ENCODE peak calls at places on chromosomes 12 and 14, in nine cellular contexts. C is SK-N-MC, P is transverse colon, Z is endothelial cell of umbilical vein, X is stomach, H is GM23338, Q is HCT116, L is breast epithelium, R is upper lobe of left lung. E is an unnamed sample.

GRCh38 chr14:69996197-69996596 is 117.0 kb downstream of the SMOC1 start:
- DNase-seq in C (no peak), P (no peak), Z (no peak), X (no peak), H (no peak), Q (no peak), L (no peak), R (no peak), E (no peak)

GRCh38 chr14:35438910-35439713 is 34.6 kb upstream of the NFKBIA start:
- DNase-seq in C (no peak), P (no peak), Z (no peak), X (no peak), H (peak; percentile 57), Q (peak; percentile 31), L (no peak), R (no peak), E (no peak)

GRCh38 chr12:48693572-48693971 is 11.5 kb upstream of the KANSL2 start:
- DNase-seq in C (no peak), P (no peak), Z (no peak), X (no peak), H (no peak), Q (no peak), L (no peak), R (no peak), E (no peak)

GRCh38 chr12:31476437-31476836 is 114.5 kb downstream of the DENND5B start:
- DNase-seq in C (no peak), P (no peak), Z (no peak), X (no peak), H (no peak), Q (no peak), L (no peak), R (no peak), E (no peak)

GRCh38 chr12:55068416-55069010 is 48.7 kb downstream of the NEUROD4 start:
- DNase-seq in C (peak; percentile 73), P (no peak), Z (peak; percentile 43), X (no peak), H (peak; percentile 93), Q (peak; percentile 51), L (no peak), R (no peak), E (no peak)

GRCh38 chr14:90671835-90672234 is 144.4 kb downstream of the TTC7B start:
- DNase-seq in C (no peak), P (no peak), Z (no peak), X (no peak), H (no peak), Q (no peak), L (no peak), R (no peak), E (no peak)

GRCh38 chr12:45730842-45731336 is 1.4 kb downstream of the ARID2 start:
- DNase-seq in C (no peak), P (no peak), Z (peak; percentile 75), X (no peak), H (no peak), Q (no peak), L (no peak), R (no peak), E (no peak)

GRCh38 chr14:35333797-35334743 is 41.9 kb downstream of the PSMA6 start:
- DNase-seq in C (no peak), P (no peak), Z (no peak), X (no peak), H (no peak), Q (no peak), L (no peak), R (peak; percentile 36), E (no peak)

GRCh38 chr12:12474931-12475485 is 87.7 kb downstream of the DUSP16 start:
- DNase-seq in C (no peak), P (no peak), Z (peak; percentile 80), X (no peak), H (no peak), Q (no peak), L (no peak), R (no peak), E (no peak)

GRCh38 chr12:96190403-96191170 is 3.6 kb upstream of the ELK3 start:
- DNase-seq in C (no peak), P (no peak), Z (no peak), X (no peak), H (no peak), Q (no peak), L (no peak), R (no peak), E (no peak)

GRCh38 chr14:90419200-90419599 is 22.4 kb downstream of the CALM1 start:
- DNase-seq in C (no peak), P (peak; percentile 60), Z (peak; percentile 100), X (peak; percentile 74), H (no peak), Q (peak; percentile 47), L (peak; percentile 64), R (peak; percentile 43), E (no peak)

GRCh38 chr12:93569656-93570551 is 2.6 kb upstream of the SOCS2 start:
- DNase-seq in C (no peak), P (peak; percentile 90), Z (peak; percentile 74), X (peak; percentile 85), H (peak; percentile 97), Q (peak; percentile 72), L (peak; percentile 87), R (peak; percentile 91), E (no peak)

GRCh38 chr12:93565760-93566159 is 6.7 kb upstream of the SOCS2 start:
- DNase-seq in C (no peak), P (no peak), Z (no peak), X (no peak), H (no peak), Q (no peak), L (no peak), R (no peak), E (no peak)

GRCh38 chr12:93567174-93567573 is 5.3 kb upstream of the SOCS2 start:
- DNase-seq in C (no peak), P (no peak), Z (no peak), X (no peak), H (no peak), Q (no peak), L (no peak), R (no peak), E (no peak)

GRCh38 chr12:93569301-93569655 is 3.2 kb upstream of the SOCS2 start:
- DNase-seq in C (no peak), P (no peak), Z (no peak), X (no peak), H (no peak), Q (no peak), L (no peak), R (no peak), E (no peak)

DNA sequence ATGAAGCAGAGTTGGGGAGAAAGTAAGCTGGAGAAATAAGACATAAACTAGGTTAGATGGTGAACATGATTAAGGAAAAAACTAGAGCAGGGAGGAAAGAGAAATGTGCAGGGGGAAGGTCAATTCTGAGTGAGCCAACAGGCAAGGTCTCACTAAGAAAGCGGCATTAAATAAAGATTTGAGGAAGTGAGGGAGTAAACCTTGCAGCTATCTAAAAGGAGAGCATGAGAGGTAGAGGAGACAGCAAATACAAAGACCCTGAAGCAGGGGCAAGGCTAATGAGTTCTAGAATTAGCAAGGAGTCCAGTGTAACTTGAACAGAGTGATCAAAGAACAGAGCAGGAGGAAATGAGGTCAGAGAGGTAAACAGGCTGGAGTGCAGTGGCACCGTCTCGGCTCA is 4.4 kb upstream of the SOCS2 start:
- DNase-seq in C (no peak), P (no peak), Z (no peak), X (no peak), H (no peak), Q (no peak), L (no peak), R (no peak), E (no peak)
- TF ChIP-seq POLR2AphosphoS5 in C (no peak), P (no peak), Z (no peak), X (no peak), H (no peak), Q (no peak), L (no peak), R (no peak), E (no peak)

GRCh38 chr12:102814691-102815367 is 102.2 kb downstream of the PAH start:
- DNase-seq in C (no peak), P (no peak), Z (no peak), X (no peak), H (no peak), Q (no peak), L (no peak), R (no peak), E (no peak)
- TF ChIP-seq POLR2AphosphoS5 in C (no peak), P (peak; percentile 33), Z (no peak), X (peak; percentile 47), H (no peak), Q (no peak), L (no peak), R (no peak), E (no peak)

GRCh38 chr12:113931517-113931916 is 34.6 kb downstream of the RBM19 start:
- DNase-seq in C (no peak), P (no peak), Z (no peak), X (no peak), H (no peak), Q (no peak), L (no peak), R (no peak), E (no peak)
- TF ChIP-seq POLR2AphosphoS5 in C (no peak), P (no peak), Z (no peak), X (no peak), H (no peak), Q (no peak), L (no peak), R (no peak), E (no peak)

GRCh38 chr14:98946995-98947394 is 325.0 kb downstream of the BCL11B start:
- DNase-seq in C (no peak), P (no peak), Z (no peak), X (no peak), H (peak; percentile 11), Q (no peak), L (no peak), R (no peak), E (no peak)
- TF ChIP-seq POLR2AphosphoS5 in C (no peak), P (no peak), Z (no peak), X (no peak), H (no peak), Q (no peak), L (no peak), R (no peak), E (no peak)